ENCODE peak calls at places on chromosomes 13 and 19, in six cellular contexts. I is HCT116, K is H1, D is K562, V is GM12878, Q is HepG2. T is an unnamed sample.

GRCh38 chr19:33691736-33692135 is 70.0 kb downstream of the CHST8 start:
- DNase-seq in I (no peak), D (no peak), Q (no peak), K (no peak), V (no peak), T (no peak)

GRCh38 chr19:2084993-2085720 is 11.0 kb downstream of the MOB3A start:
- DNase-seq in D (no peak), Q (no peak), K (no peak), I (no peak), V (peak; percentile 96), T (peak; percentile 34)

GRCh38 chr19:18428837-18429674 is 8.9 kb downstream of the ISYNA1 start:
- DNase-seq in Q (no peak), D (peak; percentile 85), K (peak; percentile 99), I (no peak), V (no peak), T (peak; percentile 80)

GRCh38 chr19:571127-571974 is 1.0 kb upstream of the BSG start:
- DNase-seq in D (peak; percentile 55), K (peak; percentile 77), I (no peak), Q (peak; percentile 61), V (peak; percentile 25), T (peak; percentile 60)

GRCh38 chr13:111659842-111660241 is 339.4 kb downstream of the TEX29 start:
- DNase-seq in D (no peak), K (peak; percentile 26), I (no peak), Q (no peak), V (no peak), T (no peak)

GRCh38 chr13:98462946-98463345 is 114.0 kb downstream of the STK24 start:
- DNase-seq in K (no peak), V (no peak), I (no peak), Q (no peak), D (no peak), T (no peak)

GRCh38 chr13:39501711-39502324 is 101.2 kb downstream of the LHFPL6 start:
- DNase-seq in K (no peak), V (no peak), D (no peak), I (no peak), Q (no peak), T (no peak)

GRCh38 chr13:113116206-113116800 is 6.3 kb upstream of the F10 start:
- DNase-seq in Q (no peak), V (no peak), D (no peak), I (no peak), K (peak; percentile 19), T (no peak)

GRCh38 chr19:51808333-51808986 is 13.5 kb downstream of the FPR3 start:
- DNase-seq in K (no peak), D (no peak), Q (peak; percentile 66), I (no peak), V (no peak), T (peak; percentile 4)

GRCh38 chr19:49840321-49840720 is 10.6 kb upstream of the PTOV1 start:
- DNase-seq in K (no peak), V (no peak), I (no peak), Q (no peak), D (no peak), T (no peak)

GRCh38 chr13:101757446-101758039 is 305.1 kb downstream of the ITGBL1 start:
- DNase-seq in I (no peak), K (no peak), D (no peak), V (no peak), Q (no peak), T (peak; percentile 68)

GRCh38 chr13:97257800-97258799 is 36.0 kb downstream of the MBNL2 start:
- DNase-seq in I (peak; percentile 93), Q (peak; percentile 87), K (no peak), V (peak; percentile 37), D (peak; percentile 65), T (peak; percentile 98)

GRCh38 chr13:42038661-42039456 is 9.6 kb upstream of the DGKH start:
- DNase-seq in D (no peak), I (no peak), Q (no peak), K (no peak), V (no peak), T (no peak)

GRCh38 chr19:53865523-53865917 is 2.2 kb upstream of the MYADM start:
- DNase-seq in I (no peak), K (no peak), D (no peak), V (no peak), Q (peak; percentile 76), T (no peak)

GRCh38 chr19:53868892-53869804 is 1.5 kb downstream of the MYADM start:
- DNase-seq in I (peak; percentile 61), K (peak; percentile 92), V (no peak), Q (peak; percentile 82), D (peak; percentile 94), T (peak; percentile 86)

GRCh38 chr19:53868091-53868891 is 608 bp downstream of the MYADM start:
- DNase-seq in K (peak; percentile 71), I (no peak), Q (peak; percentile 47), D (peak; percentile 59), V (no peak), T (peak; percentile 40)

GRCh38 chr19:53865918-53866696 is 1.6 kb upstream of the MYADM start:
- DNase-seq in Q (peak; percentile 68), K (peak; percentile 83), V (no peak), D (peak; percentile 44), I (peak; percentile 60), T (peak; percentile 35)

DNA sequence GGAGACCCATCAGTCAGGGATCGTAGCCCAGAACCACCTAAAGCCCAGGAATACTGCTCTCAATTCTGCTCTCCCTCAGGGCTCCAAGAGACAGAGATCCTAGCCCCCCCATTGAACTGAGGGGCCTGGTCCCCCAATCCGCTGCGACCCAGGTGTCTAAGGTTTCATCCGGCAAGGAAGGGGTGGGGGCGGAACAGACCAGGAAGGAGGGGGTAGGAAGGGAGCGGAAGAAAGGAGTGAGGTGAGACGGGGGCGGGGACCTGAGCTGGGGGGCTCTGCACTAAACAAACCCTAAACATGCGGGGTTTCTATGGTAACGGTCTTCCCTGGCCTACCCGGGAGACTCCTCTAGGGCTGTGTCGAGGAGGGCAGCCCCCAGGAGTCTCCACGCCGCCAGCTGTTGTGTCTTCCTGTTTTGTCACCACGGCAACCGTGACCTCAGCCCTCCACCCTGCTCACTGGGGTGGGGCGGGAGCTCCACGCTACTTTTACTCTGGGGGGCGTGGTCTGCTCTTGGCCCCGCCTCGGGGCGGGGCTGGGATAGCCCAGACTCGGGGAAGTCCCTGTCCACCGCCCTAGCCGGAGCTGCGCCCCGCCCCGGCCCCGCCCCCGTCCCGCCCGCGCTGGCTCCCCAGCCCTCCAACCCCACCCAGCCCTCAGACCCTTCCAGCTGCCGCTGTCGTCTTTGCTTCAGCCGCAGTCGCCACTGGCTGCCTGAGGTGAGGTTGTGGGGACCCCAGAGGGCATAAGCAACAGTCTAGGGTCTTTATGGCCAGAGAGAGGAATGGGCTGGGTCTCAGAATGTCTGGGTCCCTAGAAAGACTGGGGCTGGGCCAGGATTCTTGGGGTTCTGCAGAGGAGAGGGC is at the start of gene MYADM:
- DNase-seq in D (peak; percentile 98), V (peak; percentile 21), K (peak; percentile 100), Q (peak; percentile 98), I (peak; percentile 95), T (peak; percentile 99)
- TF ChIP-seq POLR2A in D (peak; percentile 52), V (peak; percentile 27), K (no peak), Q (peak; percentile 83), I (peak; percentile 43), T (peak; percentile 54)

GRCh38 chr13:18233783-18234299 is 947.8 kb downstream of the TUBA3C start:
- DNase-seq in D (no peak), V (no peak), Q (no peak), I (no peak), K (no peak), T (no peak)
- H3K79me2 ChIP-seq in D (no peaks in the 10 kb centered on the region), V (no peaks in the 10 kb centered on the region), Q (no peaks in the 10 kb centered on the region), I (no peaks in the 10 kb centered on the region), K (no peaks in the 10 kb centered on the region), T (no peaks in the 10 kb centered on the region)

DNA sequence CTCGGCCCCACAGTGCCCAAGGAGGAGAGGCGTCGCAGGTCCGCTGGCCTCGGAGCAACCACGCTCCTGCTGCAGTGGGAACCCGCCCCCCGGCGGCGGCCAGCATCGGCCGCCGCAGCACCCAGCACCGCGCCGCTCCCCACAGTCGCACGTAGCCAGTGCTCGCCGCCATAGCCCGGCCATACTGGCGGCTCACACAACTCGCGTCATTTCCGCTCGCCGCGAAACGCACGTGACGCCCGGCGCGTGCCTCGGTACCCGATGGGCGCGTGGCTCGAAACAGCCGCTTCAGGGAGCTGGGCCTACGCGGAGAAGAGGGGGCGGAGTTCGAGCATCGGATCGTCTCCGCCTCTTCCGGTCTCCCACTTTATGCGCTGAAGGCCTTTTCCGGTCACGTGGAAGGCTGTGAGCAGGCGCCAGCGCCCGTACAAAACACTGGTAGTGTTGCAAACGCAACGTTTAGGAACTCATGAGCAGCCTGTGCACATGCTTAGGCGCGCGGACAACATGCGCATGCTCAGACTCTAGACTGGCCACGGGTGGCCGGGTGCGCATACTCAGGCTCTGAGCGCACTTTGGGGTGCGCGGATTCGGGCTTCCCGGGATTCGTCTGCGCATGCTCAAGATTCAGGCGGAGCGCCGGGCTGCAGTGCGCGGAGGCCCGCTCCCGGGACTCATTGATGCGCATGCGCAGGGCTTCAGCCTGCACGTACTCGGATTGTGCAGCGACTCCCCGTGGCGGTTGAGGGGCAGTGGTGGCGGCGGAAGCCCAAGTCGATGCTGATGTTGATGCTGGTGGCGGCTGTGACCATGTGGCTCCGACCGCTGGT is at the start of the genes CATSPERD and LONP1:
- DNase-seq in V (peak; percentile 95), K (peak; percentile 98), D (peak; percentile 99), Q (peak; percentile 96), I (peak; percentile 97), T (peak; percentile 99)
- TF ChIP-seq POLR2A in V (peak; percentile 90), K (peak; percentile 91), D (peak; percentile 87), Q (peak; percentile 88), I (peak; percentile 67), T (peak; percentile 75)

GRCh38 chr19:16671652-16672274 is 10.8 kb downstream of the TMEM38A start:
- DNase-seq in I (no peak), D (no peak), Q (no peak), K (no peak), V (no peak), T (no peak)
- H3K79me2 ChIP-seq in I (no peaks in the 10 kb centered on the region), D (no peaks in the 10 kb centered on the region), Q (no peaks in the 10 kb centered on the region), K (no peaks in the 10 kb centered on the region), V (peaks cover 3% of the 10 kb centered on the region), T (no peaks in the 10 kb centered on the region)

GRCh38 chr13:51349016-51349415 is 9.5 kb downstream of the SERPINE3 start:
- DNase-seq in I (no peak), K (no peak), V (no peak), Q (no peak), D (no peak), T (no peak)
- TF ChIP-seq POLR2A in I (no peak), K (no peak), V (no peak), Q (no peak), D (no peak), T (no peak)

GRCh38 chr19:13842294-13843103 is 34.4 kb upstream of the NANOS3 start:
- DNase-seq in I (no peak), D (peak; percentile 77), V (no peak), Q (no peak), K (no peak), T (peak; percentile 70)
- H3K79me2 ChIP-seq in I (peaks cover 55% of the 10 kb centered on the region), D (peaks cover 55% of the 10 kb centered on the region), V (peaks cover 49% of the 10 kb centered on the region), Q (peaks cover 24% of the 10 kb centered on the region), K (no peaks in the 10 kb centered on the region), T (peaks cover 50% of the 10 kb centered on the region)

GRCh38 chr19:29665826-29666633 is 769 bp downstream of the PLEKHF1 start:
- DNase-seq in V (no peak), K (peak; percentile 71), I (no peak), Q (no peak), D (no peak), T (no peak)

GRCh38 chr19:29663861-29664752 is 1.2 kb upstream of the PLEKHF1 start:
- DNase-seq in D (no peak), K (no peak), I (no peak), V (no peak), Q (no peak), T (no peak)

GRCh38 chr19:29666634-29667389 is 1.6 kb downstream of the PLEKHF1 start:
- DNase-seq in I (no peak), Q (peak; percentile 55), V (no peak), D (no peak), K (peak; percentile 68), T (peak; percentile 73)

GRCh38 chr19:29664753-29665214 is 477 bp upstream of the PLEKHF1 start:
- DNase-seq in K (no peak), I (no peak), Q (no peak), D (no peak), V (no peak), T (no peak)

GRCh38 chr19:29665215-29665825 is at the start of gene PLEKHF1:
- DNase-seq in D (peak; percentile 97), V (no peak), I (peak; percentile 48), Q (peak; percentile 58), K (peak; percentile 96), T (peak; percentile 83)
- TF ChIP-seq POLR2A in D (peak; percentile 71), V (peak; percentile 73), I (no peak), Q (peak; percentile 27), K (peak; percentile 23), T (peak; percentile 37)

T was measured in endothelial cell of umbilical vein.